ENCODE peak calls at places on chromosome 7, in five cellular contexts. M, U, L, P and J are unnamed samples.

GRCh38 chr7:101015626-101016025 is 4.3 kb upstream of the MUC17 start:
- DNase-seq in M (no peak), U (no peak), L (no peak), P (no peak), J (no peak)

GRCh38 chr7:7996568-7996967 is 28.0 kb downstream of the GLCCI1 start:
- DNase-seq in M (peak), U (no peak), L (no peak), P (no peak), J (peak)

GRCh38 chr7:102843850-102844249 is 69.0 kb upstream of the LRRC17 start:
- DNase-seq in M (no peak), U (peak), L (no peak), P (no peak), J (no peak)

GRCh38 chr7:117193564-117193963 is 129.3 kb downstream of the WNT2 start:
- DNase-seq in M (no peak), U (no peak), L (no peak), P (no peak), J (no peak)

GRCh38 chr7:149625339-149625946 is 127.8 kb upstream of the ZNF746 start:
- DNase-seq in M (no peak), U (peak), L (no peak), P (no peak), J (peak)

GRCh38 chr7:87575521-87575920 is 25.2 kb downstream of the ABCB1 start:
- DNase-seq in M (no peak), U (no peak), L (no peak), P (no peak), J (no peak)

GRCh38 chr7:32937344-32938174 is 19.7 kb upstream of the FKBP9 start:
- DNase-seq in M (no peak), U (no peak), L (no peak), P (no peak), J (no peak)

GRCh38 chr7:24701232-24701898 is 55.9 kb downstream of the GSDME start:
- DNase-seq in M (no peak), U (no peak), L (no peak), P (peak), J (peak)

GRCh38 chr7:96823274-96823673 is 113.6 kb upstream of the SEM1 start:
- DNase-seq in M (no peak), U (no peak), L (no peak), P (peak), J (peak)

GRCh38 chr7:2143450-2143849 is 89.3 kb downstream of the MAD1L1 start:
- DNase-seq in M (no peak), U (no peak), L (no peak), P (no peak), J (no peak)

GRCh38 chr7:141649865-141650499 is 52.0 kb downstream of the DENND11 start:
- DNase-seq in M (peak), U (peak), L (no peak), P (peak), J (peak)